ENCODE peak calls at places on chromosomes 5 and 9, in five cellular contexts. F is anterior cingulate cortex, L is NCI-H2107, G is OCI-LY7, N is breast epithelium. R is an unnamed sample.

GRCh38 chr5:143023447-143024096 is 253.4 kb downstream of the ARHGAP26 start:
- DNase-seq in F (peak; percentile 49), L (no peak), G (no peak), N (no peak), R (peak; percentile 41)

GRCh38 chr9:126033318-126033717 is 286.1 kb downstream of the PBX3 start:
- DNase-seq in F (no peak), L (no peak), G (no peak), N (no peak), R (no peak)

GRCh38 chr9:34576593-34576935 is 13.0 kb downstream of the CNTFR start:
- DNase-seq in F (no peak), L (no peak), G (no peak), N (no peak), R (no peak)

GRCh38 chr9:116389546-116390305 is 236.1 kb downstream of the PAPPA start:
- DNase-seq in F (no peak), L (no peak), G (no peak), N (no peak), R (no peak)

GRCh38 chr9:88833946-88834345 is 157.3 kb upstream of the S1PR3 start:
- DNase-seq in F (no peak), L (no peak), G (no peak), N (no peak), R (no peak)

GRCh38 chr5:124289641-124290201 is 456.7 kb downstream of the ZNF608 start:
- DNase-seq in F (no peak), L (no peak), G (peak; percentile 7), N (peak; percentile 82), R (peak; percentile 66)

GRCh38 chr5:134964359-134965270 is 3.1 kb upstream of the CATSPER3 start:
- DNase-seq in F (no peak), L (no peak), G (no peak), N (no peak), R (no peak)

GRCh38 chr9:91694081-91694870 is 255.8 kb downstream of the ROR2 start:
- DNase-seq in F (no peak), L (no peak), G (no peak), N (no peak), R (no peak)

GRCh38 chr5:154385236-154385512 is 60.6 kb upstream of the SAP30L start:
- DNase-seq in F (no peak), L (no peak), G (peak; percentile 4), N (no peak), R (peak; percentile 22)

GRCh38 chr9:6997330-6997729 is 239.6 kb downstream of the KDM4C start:
- DNase-seq in F (no peak), L (no peak), G (no peak), N (no peak), R (no peak)

GRCh38 chr9:136439550-136440408 is at the start of gene INPP5E:
- DNase-seq in F (no peak), L (peak; percentile 39), G (peak; percentile 83), N (peak; percentile 38), R (peak; percentile 50)

GRCh38 chr5:114101153-114101552 is 260.7 kb upstream of the KCNN2 start:
- DNase-seq in F (no peak), L (no peak), G (peak; percentile 39), N (no peak), R (peak; percentile 2)

GRCh38 chr5:7331083-7331482 is 64.9 kb upstream of the ADCY2 start:
- DNase-seq in F (no peak), L (peak; percentile 61), G (no peak), N (no peak), R (no peak)